ENCODE peak calls at places on chromosomes 2 and 18, in seven cellular contexts. N is BJ, X is fibroblast of the aortic adventitia, C is H9, T is fibroblast of mammary gland, L is bronchial epithelial cell, G is D721Med. V is an unnamed sample.

GRCh38 chr2:70094171-70094977 is 7.1 kb downstream of the PCBP1 start:
- DNase-seq in L (no peak), C (no peak), G (no peak), T (no peak), N (no peak), X (no peak), V (no peak)

GRCh38 chr2:215736653-215737290 is 276.6 kb downstream of the MREG start:
- DNase-seq in L (peak), C (peak), N (peak), G (no peak), X (peak), T (peak), V (no peak)

GRCh38 chr2:138780451-138780880 is 276 bp upstream of the NXPH2 start:
- DNase-seq in G (no peak), L (no peak), N (no peak), T (no peak), C (no peak), X (no peak), V (peak)

GRCh38 chr2:220394433-220394832 is 767.0 kb downstream of the SLC4A3 start:
- DNase-seq in N (no peak), T (peak), L (peak), C (no peak), X (peak), G (no peak), V (no peak)

GRCh38 chr2:218332920-218333645 is 23.6 kb upstream of the CATIP start:
- DNase-seq in X (no peak), L (no peak), T (no peak), N (no peak), C (no peak), G (no peak), V (no peak)

GRCh38 chr2:67833632-67834031 is 229.2 kb downstream of the C1D start:
- DNase-seq in L (no peak), N (no peak), C (no peak), G (no peak), X (no peak), T (no peak), V (no peak)

GRCh38 chr18:54388203-54389142 is 30.8 kb downstream of the C18orf54 start:
- DNase-seq in N (peak), T (peak), X (peak), C (peak), G (no peak), L (peak), V (no peak)

GRCh38 chr2:171841996-171842395 is 52.0 kb downstream of the SLC25A12 start:
- DNase-seq in L (no peak), N (no peak), T (no peak), X (no peak), G (no peak), C (no peak), V (no peak)

GRCh38 chr2:214543386-214543955 is 132.6 kb downstream of the VWC2L start:
- DNase-seq in X (no peak), L (peak), T (peak), N (no peak), G (no peak), C (no peak), V (no peak)

GRCh38 chr2:239978381-239978780 is 46.8 kb downstream of the NDUFA10 start:
- DNase-seq in G (no peak), T (peak), X (peak), L (peak), C (no peak), N (no peak), V (no peak)

GRCh38 chr18:40866013-40866644 is 1088.9 kb upstream of the PIK3C3 start:
- DNase-seq in N (no peak), T (peak), X (no peak), G (no peak), C (peak), L (peak), V (no peak)

GRCh38 chr2:126792186-126792585 is 106.5 kb upstream of the TEX51 start:
- DNase-seq in L (no peak), X (no peak), G (no peak), T (no peak), N (no peak), C (peak), V (no peak)

GRCh38 chr2:84862006-84862405 is 18.9 kb downstream of the TRABD2A start:
- DNase-seq in L (no peak), N (no peak), T (no peak), G (no peak), X (no peak), C (no peak), V (no peak)

GRCh38 chr2:164913640-164914346 is 41.5 kb downstream of the SLC38A11 start:
- DNase-seq in X (peak), G (no peak), T (peak), L (peak), C (no peak), N (no peak), V (no peak)

GRCh38 chr18:54181856-54182612 is 42.4 kb downstream of the MBD2 start:
- DNase-seq in C (no peak), N (no peak), T (peak), G (no peak), L (peak), X (no peak), V (no peak)

GRCh38 chr2:26575836-26576564 is 65.2 kb downstream of the CIB4 start:
- DNase-seq in C (no peak), G (no peak), X (no peak), T (no peak), L (no peak), N (no peak), V (no peak)

GRCh38 chr2:233807215-233807865 is 29.2 kb downstream of the MROH2A start:
- DNase-seq in L (no peak), G (no peak), N (no peak), C (peak), T (no peak), X (no peak), V (no peak)

GRCh38 chr2:168685619-168686453 is 116.6 kb upstream of the NOSTRIN start:
- DNase-seq in N (no peak), C (no peak), T (no peak), X (no peak), G (no peak), L (no peak), V (no peak)

GRCh38 chr2:26020214-26020613 is 13.7 kb upstream of the RAB10 start:
- DNase-seq in T (no peak), X (no peak), L (no peak), N (no peak), G (no peak), C (no peak), V (no peak)

GRCh38 chr18:48727685-48728084 is 188.9 kb downstream of the CTIF start:
- DNase-seq in T (peak), X (peak), L (peak), G (no peak), C (no peak), N (peak), V (no peak)

GRCh38 chr18:49944681-49945080 is 131.3 kb upstream of the ACAA2 start:
- DNase-seq in X (peak), N (no peak), G (no peak), L (no peak), T (peak), C (peak), V (no peak)

GRCh38 chr2:3598912-3599854 is 4.3 kb downstream of the COLEC11 start:
- DNase-seq in G (no peak), X (no peak), L (no peak), C (no peak), N (no peak), T (no peak), V (no peak)

GRCh38 chr18:35022430-35023001 is 18.7 kb upstream of the MAPRE2 start:
- DNase-seq in X (no peak), T (no peak), G (peak), L (no peak), N (no peak), C (no peak), V (no peak)

GRCh38 chr2:179338681-179339080 is 74.0 kb upstream of the SESTD1 start:
- DNase-seq in G (no peak), C (no peak), N (no peak), T (peak), L (peak), X (peak), V (no peak)

GRCh38 chr2:223989206-223989859 is 32.1 kb downstream of the MRPL44 start:
- DNase-seq in T (no peak), C (no peak), N (no peak), L (no peak), G (no peak), X (no peak), V (no peak)
- TF ChIP-seq CTCF in T (no peak), C (peak), N (no peak), L (peak), G (no peak), X (no peak), V (no peak)

GRCh38 chr2:124018894-124019293 is 6.2 kb upstream of the CNTNAP5 start:
- DNase-seq in N (no peak), T (no peak), X (no peak), L (peak), G (no peak), C (no peak), V (peak)
- TF ChIP-seq CTCF in N (no peak), T (no peak), X (no peak), L (peak), G (peak), C (peak), V (peak)

DNA sequence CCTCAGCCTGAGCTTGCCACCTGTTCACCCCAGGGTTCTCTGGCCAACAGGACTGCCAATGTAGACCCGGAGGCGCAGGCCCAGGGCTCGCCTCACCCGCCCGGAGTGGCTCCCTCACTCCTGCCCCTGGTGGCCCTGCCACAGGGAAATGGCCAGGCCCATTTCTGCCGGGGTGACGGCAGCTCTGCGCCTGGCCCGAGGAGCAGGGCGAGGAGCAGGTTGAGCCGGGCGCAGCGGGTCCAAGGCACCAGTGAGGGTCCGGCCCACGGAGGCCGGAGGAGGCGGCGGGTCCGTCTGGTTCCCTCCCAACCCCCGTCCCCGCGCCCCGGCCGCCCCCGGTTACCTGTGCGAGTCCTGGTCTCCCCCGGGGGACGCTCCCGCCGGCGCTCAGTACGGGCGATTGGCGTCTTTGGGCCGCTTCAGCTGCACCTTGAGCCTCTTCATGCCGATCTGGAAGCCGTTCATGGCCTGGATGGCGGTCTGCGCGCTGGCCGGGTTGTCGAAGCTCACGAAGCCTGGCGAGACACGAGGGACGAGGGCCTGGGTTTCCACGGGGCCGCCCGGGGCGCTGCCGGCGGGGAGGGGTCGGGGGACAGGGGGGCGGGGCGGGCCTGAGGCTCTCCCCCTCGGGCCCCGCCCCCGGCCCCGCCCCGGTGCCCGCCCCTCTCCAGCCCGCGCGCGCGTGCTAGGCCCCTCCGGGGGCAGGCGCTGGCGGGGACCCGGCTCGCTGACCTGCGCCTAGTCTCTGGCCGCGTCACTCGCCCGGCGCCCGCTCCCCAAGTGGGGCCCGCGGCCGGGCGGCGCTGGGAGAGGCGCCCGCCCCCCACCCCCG is 312.0 kb downstream of the CELF4 start:
- DNase-seq in G (peak), L (no peak), N (no peak), T (no peak), C (peak), X (no peak), V (peak)
- TF ChIP-seq CTCF in G (no peak), L (no peak), N (no peak), T (no peak), C (peak), X (no peak), V (no peak)

DNA sequence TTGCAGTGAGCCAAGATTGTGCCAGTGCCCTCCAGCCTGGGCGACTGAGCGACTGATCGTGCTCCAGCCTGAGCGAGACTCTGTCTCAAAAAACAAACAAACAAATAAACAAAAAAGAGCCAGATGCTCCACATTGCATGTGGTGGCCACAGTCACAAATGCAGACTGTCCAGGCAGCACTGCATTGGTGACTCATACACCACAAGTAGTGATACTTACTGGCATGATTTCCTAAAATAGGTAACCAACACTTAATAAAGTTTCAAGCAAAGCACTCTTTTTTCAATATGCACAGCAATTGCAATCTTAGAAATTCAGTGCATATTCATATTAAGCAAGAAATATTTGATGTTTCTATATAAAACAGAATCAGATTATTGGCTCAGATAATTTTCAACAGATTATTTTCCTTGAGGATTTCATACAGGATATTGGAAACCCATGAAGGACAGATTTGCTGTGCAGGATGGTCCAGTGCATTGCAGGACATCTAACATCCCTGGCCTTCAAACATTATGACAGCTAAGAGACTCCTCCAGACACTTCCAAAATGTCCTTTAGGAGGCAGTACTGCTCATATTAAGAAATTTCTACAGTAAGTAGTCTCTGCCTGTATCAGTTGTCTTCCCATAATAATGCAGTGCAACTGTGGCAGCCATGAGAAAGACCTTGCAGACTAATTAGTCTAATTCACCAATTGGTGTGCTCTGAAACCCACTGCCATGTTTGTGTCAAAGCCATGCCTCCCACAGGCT is 10.5 kb upstream of the SLC1A4 start:
- DNase-seq in X (no peak), L (peak), T (peak), C (no peak), G (no peak), N (no peak), V (no peak)
- TF ChIP-seq CTCF in X (no peak), L (peak), T (peak), C (peak), G (no peak), N (no peak), V (peak)

DNA sequence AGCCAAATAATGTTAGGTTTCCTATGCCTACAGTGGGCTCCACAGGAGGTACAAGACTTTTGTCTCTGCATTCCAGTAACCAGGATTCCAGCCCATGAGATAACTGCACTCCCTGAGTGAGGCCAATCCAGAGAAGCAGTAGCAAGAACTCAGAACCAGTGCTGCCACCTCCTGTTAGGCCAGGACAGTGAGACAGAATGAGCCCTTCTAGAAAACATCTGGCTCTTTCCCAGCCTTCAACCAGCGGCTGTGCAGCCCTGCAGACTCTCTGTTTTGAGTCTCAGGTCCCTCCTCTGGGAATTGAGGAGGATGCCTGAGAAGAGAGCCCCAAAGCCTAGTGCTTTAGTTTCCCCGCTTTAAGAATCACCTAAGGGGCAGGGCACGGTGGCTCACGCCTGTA is 44.2 kb downstream of the ARID5A start:
- DNase-seq in C (peak), N (no peak), L (no peak), G (no peak), X (no peak), T (no peak), V (no peak)
- TF ChIP-seq CTCF in C (peak), N (no peak), L (no peak), G (no peak), X (no peak), T (no peak), V (no peak)

DNA sequence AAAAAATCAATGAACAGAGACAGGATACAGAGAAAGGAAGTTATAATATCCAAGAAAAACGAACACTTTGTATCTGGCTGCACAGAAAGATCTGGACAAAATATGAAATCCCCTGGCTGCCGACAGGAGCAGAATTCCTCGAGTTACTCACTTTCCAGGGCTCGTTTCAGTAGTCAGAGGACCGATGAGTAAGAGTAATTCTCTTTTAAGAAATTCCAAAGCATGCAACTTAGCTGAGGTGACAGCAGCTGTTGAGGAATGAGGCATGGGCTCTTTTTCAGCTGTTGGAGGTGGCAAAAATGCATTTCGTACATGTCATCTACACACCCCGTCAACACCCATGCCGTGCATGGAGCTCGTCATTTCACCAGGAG is 210.7 kb upstream of the SMIM21 start:
- DNase-seq in C (no peak), N (peak), L (no peak), G (no peak), X (peak), T (peak), V (no peak)
- TF ChIP-seq CTCF in C (no peak), N (peak), L (no peak), G (no peak), X (peak), T (peak), V (no peak)

DNA sequence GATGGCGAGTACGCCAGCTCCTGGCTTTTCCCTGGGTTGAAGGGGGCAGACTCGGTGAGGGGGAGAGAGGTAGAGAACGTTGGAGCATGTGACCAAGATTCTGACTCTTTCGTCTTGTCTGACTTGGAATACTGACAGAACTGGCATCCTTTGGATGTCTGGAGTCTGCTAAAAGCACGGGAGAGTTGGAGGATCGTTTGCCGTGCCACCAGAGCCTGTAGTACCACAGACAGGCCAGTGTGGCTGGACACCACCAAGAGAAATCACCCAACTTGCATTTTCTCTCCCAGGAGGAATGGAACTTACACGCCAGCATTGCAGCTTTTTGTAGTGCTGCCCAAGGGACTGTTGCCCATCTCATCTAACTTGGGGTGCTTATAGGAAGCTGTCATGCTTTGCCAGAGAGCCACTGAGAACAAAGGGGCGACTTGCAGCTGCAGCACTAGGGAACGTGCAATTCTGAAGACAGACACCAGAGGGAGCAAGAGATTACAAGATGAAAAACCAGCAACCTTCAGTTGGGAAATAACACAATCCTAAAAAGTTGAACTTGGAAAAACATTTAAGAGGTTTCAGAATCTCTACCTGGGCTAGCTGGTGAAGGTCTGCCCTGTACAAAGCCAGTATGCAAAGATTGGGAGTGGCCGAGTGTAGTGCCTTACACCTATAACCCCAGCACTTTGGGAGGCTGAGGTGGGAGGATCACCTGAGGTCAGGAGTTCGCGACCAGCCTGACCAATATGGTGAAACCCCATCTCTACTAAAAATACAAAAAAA is 24.1 kb downstream of the PSMG2 start:
- DNase-seq in N (no peak), G (no peak), T (peak), X (peak), C (peak), L (peak), V (peak)
- TF ChIP-seq CTCF in N (peak), G (peak), T (peak), X (peak), C (peak), L (peak), V (peak)

GRCh38 chr2:6866239-6866745 is 585 bp upstream of the CMPK2 start:
- DNase-seq in C (peak), T (peak), N (no peak), X (peak), G (no peak), L (peak), V (no peak)
- TF ChIP-seq CTCF in C (peak), T (peak), N (peak), X (peak), G (no peak), L (peak), V (no peak)